ENCODE peak calls at places on chromosomes 7 and 10, in nine cellular contexts. J is breast epithelium, S is A549, D is heart left ventricle, K is Peyer's patch, P is cardiac muscle cell, U is PC-3, Z is gastrocnemius medialis, N is fibroblast of lung. R is an unnamed sample.

GRCh38 chr7:93856319-93856718 is 34.2 kb downstream of the TFPI2 start:
- DNase-seq in D (no peak), J (no peak), K (no peak), S (no peak), N (peak; percentile 52), Z (no peak), U (peak; percentile 28), P (no peak), R (no peak)

GRCh38 chr7:69451715-69452114 is 146.6 kb upstream of the AUTS2 start:
- DNase-seq in Z (no peak), K (no peak), P (no peak), D (no peak), N (no peak), J (no peak), S (no peak), U (no peak), R (no peak)

GRCh38 chr10:67789769-67790168 is 48.2 kb downstream of the DNAJC12 start:
- DNase-seq in S (no peak), J (no peak), U (no peak), K (no peak), P (no peak), D (no peak), Z (no peak), N (no peak), R (no peak)

GRCh38 chr10:58590152-58590551 is 77.5 kb downstream of the BICC1 start:
- DNase-seq in N (peak; percentile 99), Z (no peak), S (peak; percentile 51), K (no peak), J (no peak), U (peak; percentile 84), P (peak; percentile 97), D (peak; percentile 42), R (no peak)

GRCh38 chr7:109387530-109387929 is 817.9 kb downstream of the DNAJB9 start:
- DNase-seq in K (no peak), S (no peak), J (no peak), Z (no peak), D (no peak), N (no peak), U (no peak), P (no peak), R (no peak)

GRCh38 chr10:29535012-29535777 is 99.6 kb downstream of the SVIL start:
- DNase-seq in J (no peak), P (peak; percentile 83), D (peak; percentile 63), N (peak; percentile 93), K (peak; percentile 67), S (peak; percentile 84), U (peak; percentile 90), Z (peak; percentile 61), R (no peak)

GRCh38 chr10:73653701-73654100 is 2.1 kb downstream of the SYNPO2L start:
- DNase-seq in D (peak; percentile 49), P (peak; percentile 41), J (no peak), K (no peak), N (no peak), S (peak; percentile 40), Z (peak; percentile 75), U (peak; percentile 89), R (no peak)

GRCh38 chr7:100371561-100372171 is 1.6 kb upstream of the PILRA start:
- DNase-seq in D (no peak), N (no peak), S (no peak), K (no peak), P (no peak), U (no peak), J (no peak), Z (no peak), R (no peak)

GRCh38 chr7:17952387-17952786 is 12.1 kb upstream of the SNX13 start:
- DNase-seq in N (no peak), U (no peak), J (no peak), Z (no peak), D (no peak), P (no peak), K (no peak), S (no peak), R (no peak)

GRCh38 chr10:1605121-1605520 is 132.2 kb downstream of the ADARB2 start:
- DNase-seq in J (no peak), S (no peak), U (no peak), P (no peak), Z (no peak), N (no peak), D (no peak), K (no peak), R (no peak)

GRCh38 chr10:86598151-86598550 is 56.2 kb upstream of the OPN4 start:
- DNase-seq in K (no peak), S (no peak), U (no peak), Z (no peak), J (no peak), N (peak; percentile 45), D (no peak), P (peak; percentile 33), R (no peak)

GRCh38 chr7:39757604-39758003 is 134.2 kb downstream of the RALA start:
- DNase-seq in K (no peak), D (no peak), U (no peak), J (no peak), N (peak; percentile 23), P (no peak), Z (no peak), S (no peak), R (no peak)

GRCh38 chr7:36964297-36964696 is 240.0 kb upstream of the AOAH start:
- DNase-seq in Z (no peak), N (no peak), K (no peak), U (no peak), S (no peak), D (no peak), P (no peak), J (no peak), R (no peak)

GRCh38 chr7:109246330-109247077 is 676.8 kb downstream of the DNAJB9 start:
- DNase-seq in S (no peak), K (no peak), P (no peak), U (peak; percentile 88), D (no peak), N (peak; percentile 57), Z (no peak), J (no peak), R (no peak)

GRCh38 chr10:108662975-108663374 is 1260.3 kb downstream of the XPNPEP1 start:
- DNase-seq in K (no peak), D (no peak), S (no peak), U (no peak), J (no peak), P (no peak), N (no peak), Z (no peak), R (no peak)

GRCh38 chr7:137954614-137955013 is 47.3 kb downstream of the CREB3L2 start:
- DNase-seq in K (no peak), D (no peak), N (peak; percentile 40), P (no peak), U (no peak), J (no peak), S (no peak), Z (no peak), R (no peak)
- H3K27ac ChIP-seq in K (peak overlapping the region; percentile 19), D (no peak overlapping the region), N (peak overlapping the region; percentile 89), P (peak overlapping the region; percentile 82), U (peak overlapping the region; percentile 92), J (peak overlapping the region; percentile 53), S (peak overlapping the region; percentile 82), Z (no peak overlapping the region), R (peak overlapping the region; percentile 27)

GRCh38 chr7:200704-201103 is 8.3 kb downstream of the FAM20C start:
- DNase-seq in P (no peak), Z (no peak), K (no peak), D (no peak), U (peak; percentile 17), S (no peak), J (no peak), N (no peak), R (no peak)
- TF ChIP-seq CTCF in P (peak; percentile 5), Z (no peak), K (no peak), D (no peak), U (peak; percentile 42), S (no peak), J (no peak), N (no peak), R (peak; percentile 15)

DNA sequence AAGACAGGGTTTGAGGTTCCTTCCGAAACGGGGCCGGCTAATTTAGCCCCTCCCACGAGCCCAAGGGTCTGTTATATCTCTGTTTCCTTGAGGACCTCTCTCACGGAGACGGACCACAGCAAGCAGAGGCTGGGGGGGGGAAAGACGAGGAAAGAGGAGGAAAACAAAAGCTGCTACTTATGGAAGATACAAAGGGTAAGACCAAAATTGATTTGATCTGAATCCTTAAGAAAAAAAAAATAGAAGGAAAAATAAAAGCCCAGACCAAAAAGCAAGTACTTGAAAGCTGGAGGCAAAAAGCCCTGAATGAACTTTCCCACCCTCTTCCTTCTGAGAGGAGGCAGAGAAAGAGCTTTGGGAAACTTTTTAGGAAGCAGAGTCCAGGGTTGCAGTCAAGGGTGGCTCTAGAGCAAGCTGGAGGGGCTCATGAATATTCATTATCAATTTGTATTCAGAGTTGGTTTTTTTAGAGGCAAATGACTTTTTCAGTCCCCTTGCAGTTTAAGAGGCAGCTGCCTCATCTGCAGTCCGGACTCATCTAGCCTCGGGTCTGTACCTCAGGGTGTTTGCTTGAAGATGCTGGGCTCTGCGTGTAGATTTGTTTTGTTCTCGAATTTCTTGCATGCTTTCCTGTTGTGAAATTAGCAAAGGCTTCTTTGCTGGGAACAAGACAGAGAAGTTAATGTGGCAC is at the start of gene ENTPD1:
- DNase-seq in N (no peak), S (no peak), J (no peak), U (no peak), D (no peak), Z (no peak), K (peak; percentile 81), P (peak; percentile 67), R (no peak)
- H3K4me1 ChIP-seq in N (no peaks in the 10 kb centered on the region), S (no peaks in the 10 kb centered on the region), J (no peaks in the 10 kb centered on the region), U (no peaks in the 10 kb centered on the region), D (no peaks in the 10 kb centered on the region), Z (no peaks in the 10 kb centered on the region), K (no peaks in the 10 kb centered on the region), P (peaks cover 9% of the 10 kb centered on the region), R (no peaks in the 10 kb centered on the region)

GRCh38 chr7:156540619-156541165 is 99.9 kb upstream of the RNF32 start:
- DNase-seq in U (no peak), P (no peak), Z (no peak), N (no peak), D (no peak), J (no peak), S (no peak), K (no peak), R (no peak)

GRCh38 chr7:156543699-156544098 is 96.9 kb upstream of the RNF32 start:
- DNase-seq in Z (no peak), S (no peak), K (no peak), N (no peak), P (no peak), J (no peak), U (no peak), D (no peak), R (no peak)

GRCh38 chr7:156537006-156537405 is 103.6 kb upstream of the RNF32 start:
- DNase-seq in Z (no peak), S (no peak), P (no peak), K (no peak), J (no peak), D (no peak), U (no peak), N (no peak), R (no peak)

GRCh38 chr7:156544199-156544598 is 96.4 kb upstream of the RNF32 start:
- DNase-seq in Z (no peak), J (no peak), S (no peak), N (no peak), D (no peak), P (no peak), U (no peak), K (no peak), R (no peak)

DNA sequence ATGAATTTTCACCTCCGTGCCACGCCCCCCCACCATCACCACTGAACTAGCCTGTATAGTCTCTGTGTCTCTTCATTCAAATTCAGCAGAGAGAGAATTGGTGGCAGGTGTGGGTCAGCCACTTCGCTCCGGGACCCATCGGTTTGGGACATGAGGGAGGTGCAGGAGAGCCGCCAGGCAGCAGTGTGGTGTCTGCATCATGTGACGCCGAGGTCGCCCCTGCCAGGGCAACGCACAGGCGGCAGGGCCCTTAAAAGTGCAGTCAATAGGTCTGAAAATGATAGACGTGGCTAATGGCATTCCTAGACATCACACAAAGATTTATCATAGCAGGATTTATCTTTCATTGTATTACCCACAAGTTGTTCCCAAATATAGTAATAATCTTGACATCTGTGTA is 100.6 kb upstream of the RNF32 start:
- DNase-seq in Z (no peak), N (no peak), U (no peak), D (no peak), K (no peak), S (no peak), J (no peak), P (no peak), R (no peak)
- H3K27ac ChIP-seq in Z (no peak overlapping the region), N (no peak overlapping the region), U (no peak overlapping the region), D (no peak overlapping the region), K (no peak overlapping the region), S (no peak overlapping the region), J (no peak overlapping the region), P (no peak overlapping the region), R (no peak overlapping the region)

R was measured in RWPE2.